ENCODE peak calls at places on chromosomes 12 and 14, in six cellular contexts. N is NCI-H524 treated with DMSO at 0.1 percent for 48 hours, F is fibroblast of lung, A is NCI-H2029, B is T-helper 9 cell, T is astrocyte. R is an unnamed sample.

GRCh38 chr12:111091036-111091435 is 170.7 kb upstream of the MYL2 start:
- DNase-seq in N (no peak), F (no peak), A (no peak), B (no peak), T (no peak), R (no peak)

GRCh38 chr12:75891072-75891471 is 140.5 kb downstream of the PHLDA1 start:
- DNase-seq in N (no peak), F (no peak), A (no peak), B (no peak), T (no peak), R (no peak)

GRCh38 chr12:3496964-3497363 is 6.0 kb downstream of the PRMT8 start:
- DNase-seq in N (no peak), F (no peak), A (no peak), B (no peak), T (no peak), R (no peak)

GRCh38 chr14:53542692-53543091 is 389.6 kb upstream of the DDHD1 start:
- DNase-seq in N (no peak), F (peak), A (peak), B (no peak), T (peak), R (peak)

GRCh38 chr12:9925746-9926393 is 6.3 kb downstream of the CLEC2A start:
- DNase-seq in N (no peak), F (peak), A (no peak), B (no peak), T (peak), R (peak)

GRCh38 chr12:51922762-51923505 is 15.6 kb downstream of the ACVRL1 start:
- DNase-seq in N (no peak), F (peak), A (peak), B (no peak), T (peak), R (no peak)

GRCh38 chr14:24179961-24180726 is 8.3 kb downstream of the REC8 start:
- DNase-seq in N (no peak), F (peak), A (peak), B (no peak), T (peak), R (peak)

GRCh38 chr14:89386214-89386886 is 30.7 kb downstream of the FOXN3 start:
- DNase-seq in N (peak), F (peak), A (no peak), B (no peak), T (peak), R (peak)

GRCh38 chr12:131466306-131466705 is 244.6 kb upstream of the SFSWAP start:
- DNase-seq in N (no peak), F (no peak), A (no peak), B (no peak), T (no peak), R (no peak)

GRCh38 chr14:51395361-51395849 is 155.4 kb downstream of the TMX1 start:
- DNase-seq in N (peak), F (peak), A (no peak), B (no peak), T (peak), R (peak)

GRCh38 chr12:100141998-100142850 is 450 bp downstream of the BLTP3B start:
- DNase-seq in N (no peak), F (no peak), A (peak), B (peak), T (no peak), R (peak)

GRCh38 chr14:72883963-72884362 is 9.9 kb downstream of the DPF3 start:
- DNase-seq in N (no peak), F (no peak), A (no peak), B (no peak), T (peak), R (peak)

GRCh38 chr14:88895116-88895515 is 70.7 kb downstream of the TTC8 start:
- DNase-seq in N (no peak), F (peak), A (no peak), B (no peak), T (peak), R (peak)

GRCh38 chr14:96502621-96503251 is 554 bp downstream of the PAPOLA start:
- DNase-seq in N (no peak), F (peak), A (peak), B (no peak), T (peak), R (peak)

GRCh38 chr12:46489951-46490388 is 117.4 kb upstream of the SLC38A2 start:
- DNase-seq in N (no peak), F (peak), A (no peak), B (no peak), T (peak), R (no peak)

GRCh38 chr14:102474934-102475333 is 34.6 kb downstream of the ANKRD9 start:
- DNase-seq in N (peak), F (peak), A (peak), B (no peak), T (peak), R (no peak)

GRCh38 chr12:107126688-107127481 is 33.5 kb upstream of the CRY1 start:
- DNase-seq in N (no peak), F (no peak), A (no peak), B (no peak), T (no peak), R (peak)

R was measured in brain microvascular endothelial cell.